ENCODE peak calls at places on chromosome 3, in six cellular contexts. One of them, this sample, is unnamed.

GRCh38 chr3:152471814-152472605 is 203.3 kb downstream of the MBNL1 start:
- DNase-seq in NCI-H82: peak
- DNase-seq in A549: peak
- DNase-seq in thyroid gland: peak
- DNase-seq in glomerular endothelial cell: peak
- DNase-seq in nephron progenitor cell: peak
- DNase-seq in this sample: peak

GRCh38 chr3:139441656-139442055 is 34.7 kb downstream of the RBP2 start:
- DNase-seq in NCI-H82: no peak
- DNase-seq in A549: no peak
- DNase-seq in nephron progenitor cell: no peak
- DNase-seq in thyroid gland: no peak
- DNase-seq in glomerular endothelial cell: no peak
- DNase-seq in this sample: no peak

GRCh38 chr3:52773361-52774065 is 2.8 kb upstream of the NEK4 start:
- DNase-seq in nephron progenitor cell: no peak
- DNase-seq in NCI-H82: no peak
- DNase-seq in A549: no peak
- DNase-seq in thyroid gland: no peak
- DNase-seq in glomerular endothelial cell: no peak
- DNase-seq in this sample: no peak

GRCh38 chr3:179321585-179322322 is 1.1 kb upstream of the ZNF639 start:
- DNase-seq in NCI-H82: peak
- DNase-seq in thyroid gland: no peak
- DNase-seq in glomerular endothelial cell: no peak
- DNase-seq in nephron progenitor cell: no peak
- DNase-seq in A549: peak
- DNase-seq in this sample: no peak

GRCh38 chr3:11556851-11557644 is 86.7 kb downstream of the VGLL4 start:
- DNase-seq in glomerular endothelial cell: no peak
- DNase-seq in nephron progenitor cell: no peak
- DNase-seq in A549: no peak
- DNase-seq in NCI-H82: no peak
- DNase-seq in thyroid gland: no peak
- DNase-seq in this sample: no peak

GRCh38 chr3:46386206-46386605 is 15.5 kb downstream of the CCR5 start:
- DNase-seq in thyroid gland: peak
- DNase-seq in NCI-H82: no peak
- DNase-seq in A549: peak
- DNase-seq in glomerular endothelial cell: no peak
- DNase-seq in nephron progenitor cell: no peak
- DNase-seq in this sample: no peak

GRCh38 chr3:161208931-161209330 is 12.2 kb upstream of the NMD3 start:
- DNase-seq in nephron progenitor cell: no peak
- DNase-seq in A549: no peak
- DNase-seq in glomerular endothelial cell: no peak
- DNase-seq in NCI-H82: no peak
- DNase-seq in thyroid gland: no peak
- DNase-seq in this sample: no peak

GRCh38 chr3:197117107-197117506 is 87.5 kb upstream of the MELTF start:
- DNase-seq in glomerular endothelial cell: no peak
- DNase-seq in thyroid gland: no peak
- DNase-seq in NCI-H82: no peak
- DNase-seq in nephron progenitor cell: no peak
- DNase-seq in A549: peak
- DNase-seq in this sample: no peak

GRCh38 chr3:171390531-171390930 is 69.7 kb downstream of the TNIK start:
- DNase-seq in A549: no peak
- DNase-seq in NCI-H82: no peak
- DNase-seq in nephron progenitor cell: no peak
- DNase-seq in glomerular endothelial cell: no peak
- DNase-seq in thyroid gland: no peak
- DNase-seq in this sample: no peak

GRCh38 chr3:171867976-171868375 is 24.8 kb downstream of the TMEM212 start:
- DNase-seq in glomerular endothelial cell: no peak
- DNase-seq in NCI-H82: peak
- DNase-seq in thyroid gland: no peak
- DNase-seq in nephron progenitor cell: no peak
- DNase-seq in A549: peak
- DNase-seq in this sample: no peak

GRCh38 chr3:64187065-64187959 is 38.0 kb downstream of the PRICKLE2 start:
- DNase-seq in NCI-H82: peak
- DNase-seq in thyroid gland: peak
- DNase-seq in glomerular endothelial cell: peak
- DNase-seq in A549: peak
- DNase-seq in nephron progenitor cell: no peak
- DNase-seq in this sample: peak